ENCODE peak calls at places on chromosomes 2 and 18, in six cellular contexts. H is upper lobe of right lung, A is body of pancreas, G is BE2C, S is K562, Y is gastrocnemius medialis. O is an unnamed sample. For H3K4me1 and H3K27me3, the result is how much of the 10 kb centered on the place peaks cover.

GRCh38 chr2:73925033-73925704 is 1.5 kb upstream of the DGUOK start:
- DNase-seq in H (no peak), A (no peak), G (no peak), S (peak), Y (no peak), O (no peak)

GRCh38 chr18:75211002-75211621 is 515 bp downstream of the TSHZ1 start:
- DNase-seq in H (no peak), A (no peak), G (no peak), S (peak), Y (no peak), O (peak)

GRCh38 chr2:177983183-177983788 is 89.3 kb downstream of the PDE11A start:
- DNase-seq in H (no peak), A (peak), G (peak), S (peak), Y (no peak), O (no peak)

GRCh38 chr2:128628206-128628605 is 309.5 kb upstream of the HS6ST1 start:
- DNase-seq in H (peak), A (no peak), G (no peak), S (no peak), Y (no peak), O (no peak)

GRCh38 chr2:10006248-10007147 is 36.9 kb upstream of the KLF11 start:
- DNase-seq in H (peak), A (peak), G (peak), S (no peak), Y (no peak), O (peak)

GRCh38 chr2:108423067-108423466 is 25.9 kb upstream of the GCC2 start:
- DNase-seq in H (no peak), A (no peak), G (no peak), S (no peak), Y (no peak), O (no peak)

GRCh38 chr18:56139792-56140254 is 498.6 kb downstream of the TXNL1 start:
- DNase-seq in H (peak), A (peak), G (no peak), S (no peak), Y (peak), O (no peak)

GRCh38 chr2:69011611-69012157 is 1.3 kb upstream of the ANTXR1 start:
- DNase-seq in H (no peak), A (no peak), G (peak), S (no peak), Y (no peak), O (no peak)

GRCh38 chr2:37318401-37318800 is 6.2 kb downstream of the PRKD3 start:
- DNase-seq in H (no peak), A (no peak), G (no peak), S (no peak), Y (no peak), O (no peak)

GRCh38 chr2:65062843-65063242 is 6.6 kb downstream of the CEP68 start:
- DNase-seq in H (no peak), A (no peak), G (no peak), S (peak), Y (peak), O (no peak)

GRCh38 chr2:240459401-240460242 is 24.2 kb downstream of the GPC1 start:
- DNase-seq in H (peak), A (no peak), G (peak), S (no peak), Y (no peak), O (no peak)

GRCh38 chr2:52536929-52537460 is 1230.6 kb upstream of the CHAC2 start:
- DNase-seq in H (no peak), A (no peak), G (no peak), S (no peak), Y (no peak), O (no peak)

GRCh38 chr2:128644745-128645256 is 326.1 kb upstream of the HS6ST1 start:
- DNase-seq in H (peak), A (no peak), G (no peak), S (no peak), Y (no peak), O (no peak)

GRCh38 chr2:118852605-118853128 is 5.2 kb upstream of the EN1 start:
- DNase-seq in H (no peak), A (no peak), G (no peak), S (no peak), Y (no peak), O (no peak)

GRCh38 chr2:216691210-216691741 is 4.1 kb downstream of the IGFBP5 start:
- DNase-seq in H (peak), A (peak), G (peak), S (peak), Y (no peak), O (peak)

DNA sequence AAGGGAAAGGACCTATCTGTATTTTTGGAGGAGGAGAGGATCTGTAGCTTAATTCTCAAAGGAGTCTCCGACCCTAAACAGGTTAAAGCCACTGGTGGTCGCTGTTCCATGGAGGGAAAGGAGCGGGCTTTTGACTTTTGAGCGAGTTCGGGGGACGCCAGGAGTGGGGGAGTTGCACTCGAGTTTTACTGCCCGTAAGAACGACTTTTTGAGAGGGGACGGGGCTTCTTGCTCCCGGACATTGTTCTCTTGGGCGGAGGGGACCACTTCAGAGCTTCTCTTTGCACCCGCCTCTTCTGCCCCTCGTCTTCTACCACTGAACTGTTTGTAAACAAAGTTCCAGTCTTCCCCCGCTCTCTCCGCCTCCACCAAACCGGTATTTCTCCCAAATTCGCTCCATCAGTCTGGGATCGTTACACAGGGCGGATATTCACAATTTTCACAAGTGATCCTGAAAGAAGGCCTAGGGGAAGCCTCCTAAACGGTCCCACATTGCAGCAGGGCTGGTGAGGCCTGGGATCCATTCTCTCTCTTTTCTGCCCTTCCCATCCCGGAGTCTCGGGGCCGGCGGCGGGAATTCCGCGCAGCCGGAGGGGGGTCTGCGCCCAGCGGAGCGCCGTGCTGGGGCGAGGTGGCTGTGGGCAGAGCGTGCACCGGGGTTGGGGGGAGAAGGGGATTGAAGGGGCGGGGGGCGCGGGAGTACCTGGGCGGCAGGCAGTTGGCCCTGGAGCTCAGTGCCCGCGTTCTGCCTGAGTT is 6.6 kb downstream of the DLX2 start:
- DNase-seq in H (no peak), A (no peak), G (no peak), S (no peak), Y (no peak), O (no peak)
- TF ChIP-seq CTCF in H (no peak), A (no peak), G (peak), S (no peak), Y (no peak), O (no peak)

DNA sequence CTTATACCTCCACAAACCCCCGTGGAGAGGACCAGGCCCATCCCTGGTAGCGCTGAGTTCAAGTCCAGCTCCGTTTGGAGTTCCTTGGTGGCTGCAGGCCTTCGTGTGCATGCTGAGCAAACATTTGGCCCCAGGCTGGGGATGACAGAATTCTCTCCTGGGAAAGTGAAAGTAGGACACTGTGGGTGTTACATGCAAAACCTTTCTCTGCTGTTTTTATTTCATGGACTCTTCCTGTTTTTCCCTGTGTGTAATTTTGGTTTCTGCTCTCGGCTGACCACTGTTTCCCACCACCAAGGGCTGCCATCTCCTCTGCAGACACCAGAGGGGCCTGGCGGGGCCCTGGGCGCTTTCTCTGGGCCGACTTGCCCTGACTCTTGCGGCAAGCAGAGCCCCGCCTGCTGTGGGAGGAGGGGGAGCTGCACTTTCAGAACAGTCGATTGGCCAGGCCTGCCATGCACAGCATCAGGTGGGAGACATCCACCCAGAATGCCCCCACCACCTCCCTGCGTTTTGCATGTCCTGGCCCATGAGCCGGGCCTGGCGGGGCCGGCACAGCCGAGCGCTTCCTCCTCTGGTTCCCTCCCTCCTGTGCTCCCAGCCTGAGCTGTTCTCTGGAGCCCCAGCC is 102.4 kb downstream of the CABLES1 start:
- DNase-seq in H (peak), A (peak), G (no peak), S (peak), Y (no peak), O (peak)
- H3K4me1 ChIP-seq in H (under half), A (under half), G (under half), S (under half), Y (under half), O (under half)

DNA sequence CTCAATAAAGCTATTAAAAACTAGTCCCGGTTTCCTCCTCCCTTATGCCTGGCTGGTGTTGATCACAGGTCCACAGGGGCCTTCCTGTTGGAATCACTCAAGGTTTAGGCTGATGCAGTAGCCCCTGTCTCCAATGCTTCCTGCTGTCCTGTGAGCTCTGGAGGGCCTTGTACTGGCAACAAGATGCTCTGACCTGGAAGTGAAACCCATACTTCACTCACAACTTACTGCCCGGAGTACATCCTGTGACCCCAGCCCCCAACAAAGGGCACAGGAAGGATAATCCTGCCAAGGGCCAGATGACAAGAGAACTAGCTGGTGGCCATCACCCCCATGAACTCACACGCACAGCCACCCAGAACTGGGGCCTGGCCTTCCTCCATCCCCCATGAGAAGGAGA is 50.3 kb downstream of the ZBTB7C start:
- DNase-seq in H (no peak), A (no peak), G (no peak), S (no peak), Y (no peak), O (no peak)
- H3K27me3 ChIP-seq in H (under half), A (under half), G (under half), S (under half), Y (under half), O (under half)

DNA sequence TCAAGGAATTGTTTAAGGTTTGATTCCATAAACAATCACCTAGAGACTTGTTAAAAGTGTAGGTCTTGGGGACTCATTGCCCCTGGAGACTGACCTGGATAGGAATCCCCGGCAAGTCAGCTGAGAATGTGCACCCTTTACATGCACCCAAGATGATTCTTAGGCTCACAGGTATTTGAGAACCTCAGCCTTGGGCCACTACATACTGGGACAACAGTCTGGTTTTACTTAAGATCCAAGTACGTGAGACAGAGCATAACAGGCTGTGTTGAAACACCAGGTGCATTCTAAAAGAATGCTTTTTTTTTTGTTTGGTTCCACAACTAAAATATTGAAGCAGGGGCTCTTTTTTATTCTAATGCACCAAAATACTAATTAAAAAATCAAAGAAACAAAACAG is 215.8 kb downstream of the TMX3 start:
- DNase-seq in H (no peak), A (no peak), G (no peak), S (no peak), Y (no peak), O (no peak)
- TF ChIP-seq CTCF in H (no peak), A (no peak), G (no peak), S (no peak), Y (no peak), O (no peak)

DNA sequence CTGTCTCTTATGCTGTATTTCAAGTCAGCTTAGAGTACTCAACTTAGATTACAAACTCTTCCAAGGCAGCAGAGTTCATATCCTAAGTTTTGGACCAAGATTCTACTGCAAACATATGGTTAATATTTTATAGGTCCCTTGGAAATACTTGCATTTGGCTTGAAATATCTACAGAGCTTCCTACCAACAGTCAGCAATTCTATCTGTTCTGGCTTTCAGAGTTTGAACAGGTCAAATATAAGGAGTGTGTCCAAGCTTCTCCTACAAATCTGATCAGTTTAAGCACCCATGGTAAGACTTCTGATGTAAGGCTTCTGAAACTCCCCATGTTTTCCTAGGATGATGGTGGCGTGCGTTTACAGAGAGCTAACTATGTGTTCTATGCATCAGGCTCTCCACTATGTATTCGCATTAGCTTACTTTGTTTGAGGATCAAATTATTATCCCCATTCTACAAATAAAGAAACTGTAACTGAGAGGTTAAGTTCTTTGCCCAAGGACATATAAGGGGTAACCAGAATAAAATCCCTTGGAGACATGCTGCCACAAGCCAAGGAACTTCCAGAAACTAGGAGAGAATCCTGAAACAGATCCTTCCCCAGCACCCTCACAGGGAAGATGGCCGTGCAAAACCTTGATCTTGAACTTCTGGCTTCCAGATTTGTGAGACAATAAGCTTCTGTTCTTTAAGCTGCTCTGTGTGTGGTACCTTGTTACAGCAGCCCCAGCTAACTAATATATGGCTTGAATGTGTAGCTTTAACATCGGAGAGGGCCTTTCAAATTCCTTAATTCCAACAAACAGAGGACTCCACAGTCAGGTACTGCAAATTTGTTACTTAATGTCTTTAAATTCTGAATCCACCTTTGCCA is 55.1 kb downstream of the ATP8B1 start:
- DNase-seq in H (no peak), A (no peak), G (no peak), S (no peak), Y (no peak), O (no peak)
- H3K4me1 ChIP-seq in H (under half), A (half or more), G (under half), S (under half), Y (under half), O (half or more)

GRCh38 chr2:45867800-45868199 is 216.3 kb downstream of the PRKCE start:
- DNase-seq in H (no peak), A (no peak), G (no peak), S (no peak), Y (no peak), O (no peak)
- H3K27me3 ChIP-seq in H (under half), A (under half), G (under half), S (under half), Y (under half), O (under half)

DNA sequence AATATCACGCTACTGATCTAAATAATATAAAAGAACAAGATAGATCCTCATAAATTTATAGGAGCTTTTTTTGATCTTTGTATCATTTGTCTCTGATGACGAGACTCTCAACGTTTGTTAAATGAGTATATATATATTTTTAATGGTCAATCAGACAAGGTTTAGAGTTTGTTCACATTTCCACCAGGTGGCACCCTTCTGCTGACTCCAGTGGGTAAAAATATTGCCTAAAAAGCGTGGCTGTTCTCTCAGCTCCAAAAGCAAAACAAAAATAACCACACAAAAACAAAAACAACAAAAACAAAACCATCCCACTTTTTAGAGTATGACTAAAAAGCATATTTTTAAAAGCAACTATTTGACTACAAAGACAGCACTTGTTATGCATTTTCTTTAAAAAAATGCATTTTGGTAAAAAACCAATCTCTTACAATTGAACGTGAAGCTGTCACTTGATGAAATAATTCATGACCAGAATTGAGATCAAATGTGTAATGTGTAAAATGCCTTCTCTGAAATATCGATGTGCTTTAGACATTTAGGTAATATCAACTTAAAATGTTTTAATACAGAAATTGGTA is 723.2 kb downstream of the DPP10 start:
- DNase-seq in H (no peak), A (peak), G (no peak), S (peak), Y (no peak), O (no peak)
- TF ChIP-seq CTCF in H (peak), A (peak), G (peak), S (no peak), Y (no peak), O (peak)

O was measured in heart right ventricle.